ENCODE peak calls at places on chromosomes 2 and 18, in ten cellular contexts. R is SW480; K is H7; C is lower lobe of right lung; J is coronary artery; S is left ventricle myocardium superior; A is AG08396; P is NCI-H146; Q is activated naive CD8-positive, alpha-beta T cell treated with anti-CD3 and anti-CD28 coated beads, Interleukin-2, amount 50 U/mL, for 24 hours; U is stimulated activated CD4-positive, alpha-beta T cell treated with anti-CD3 and anti-CD28 coated beads, Interleukin-15, amount 100 ng/mL, for 24 hours. M is an unnamed sample.

GRCh38 chr2:210086292-210086691 is 83.9 kb downstream of the RPE start:
- DNase-seq in R (no peak), K (no peak), C (no peak), J (no peak), S (no peak), A (peak; percentile 4), P (no peak), Q (no peak), U (no peak), M (no peak)

GRCh38 chr2:58700621-58701020 is 459.5 kb upstream of the FANCL start:
- DNase-seq in R (no peak), K (no peak), C (no peak), J (no peak), S (no peak), A (no peak), P (no peak), Q (no peak), U (no peak), M (no peak)

GRCh38 chr2:224023188-224023587 is 15.9 kb downstream of the SERPINE2 start:
- DNase-seq in R (no peak), K (no peak), C (no peak), J (no peak), S (no peak), A (peak; percentile 65), P (no peak), Q (no peak), U (no peak), M (no peak)

GRCh38 chr2:26911911-26912861 is 58.3 kb upstream of the MAPRE3 start:
- DNase-seq in R (no peak), K (peak; percentile 68), C (no peak), J (no peak), S (no peak), A (no peak), P (peak; percentile 93), Q (no peak), U (no peak), M (no peak)

GRCh38 chr2:648476-649424 is 28.5 kb downstream of the TMEM18 start:
- DNase-seq in R (no peak), K (no peak), C (no peak), J (peak; percentile 65), S (no peak), A (no peak), P (peak; percentile 11), Q (no peak), U (no peak), M (no peak)

GRCh38 chr2:120287183-120288015 is 34.7 kb downstream of the RALB start:
- DNase-seq in R (no peak), K (no peak), C (no peak), J (no peak), S (no peak), A (peak; percentile 74), P (no peak), Q (no peak), U (peak; percentile 49), M (no peak)

GRCh38 chr2:94970353-94970752 is 55.2 kb upstream of the MAL start:
- DNase-seq in R (no peak), K (no peak), C (no peak), J (no peak), S (no peak), A (no peak), P (no peak), Q (no peak), U (no peak), M (no peak)

GRCh38 chr18:11004294-11004693 is 145.1 kb downstream of the PIEZO2 start:
- DNase-seq in R (peak; percentile 13), K (no peak), C (no peak), J (no peak), S (no peak), A (no peak), P (no peak), Q (no peak), U (no peak), M (no peak)

GRCh38 chr18:58223717-58224424 is 179.8 kb downstream of the NEDD4L start:
- DNase-seq in R (peak; percentile 63), K (no peak), C (peak; percentile 61), J (no peak), S (no peak), A (peak; percentile 80), P (no peak), Q (no peak), U (no peak), M (no peak)

GRCh38 chr18:48949051-48949605 is 1.6 kb downstream of the SMAD7 start:
- DNase-seq in R (no peak), K (no peak), C (peak; percentile 73), J (peak; percentile 71), S (peak; percentile 61), A (no peak), P (peak; percentile 59), Q (peak; percentile 44), U (peak; percentile 59), M (no peak)

GRCh38 chr2:62118160-62118559 is 77.8 kb upstream of the B3GNT2 start:
- DNase-seq in R (no peak), K (no peak), C (no peak), J (no peak), S (no peak), A (no peak), P (no peak), Q (no peak), U (no peak), M (no peak)

GRCh38 chr2:176109226-176109954 is 2.3 kb downstream of the HOXD11 start:
- DNase-seq in R (no peak), K (peak; percentile 38), C (no peak), J (no peak), S (no peak), A (no peak), P (no peak), Q (no peak), U (no peak), M (no peak)

GRCh38 chr2:211093743-211094303 is 537.4 kb downstream of the CPS1 start:
- DNase-seq in R (peak; percentile 17), K (no peak), C (no peak), J (no peak), S (no peak), A (no peak), P (no peak), Q (no peak), U (no peak), M (no peak)

GRCh38 chr2:157838442-157839161 is 37.5 kb downstream of the ACVR1 start:
- DNase-seq in R (peak; percentile 65), K (no peak), C (no peak), J (no peak), S (peak; percentile 44), A (peak; percentile 61), P (peak; percentile 69), Q (peak; percentile 13), U (peak; percentile 42), M (peak; percentile 64)

GRCh38 chr2:101474752-101475384 is at the start of gene RFX8:
- DNase-seq in R (peak; percentile 95), K (peak; percentile 64), C (no peak), J (no peak), S (no peak), A (peak; percentile 91), P (no peak), Q (peak; percentile 53), U (peak; percentile 71), M (no peak)

GRCh38 chr2:201343559-201343958 is 13.6 kb downstream of the FLACC1 start:
- DNase-seq in R (no peak), K (no peak), C (no peak), J (no peak), S (no peak), A (no peak), P (no peak), Q (no peak), U (no peak), M (no peak)

GRCh38 chr2:73992036-73992435 is 7.3 kb downstream of the TET3 start:
- DNase-seq in R (no peak), K (no peak), C (no peak), J (no peak), S (no peak), A (no peak), P (no peak), Q (no peak), U (no peak), M (no peak)

GRCh38 chr18:57397440-57397839 is 37.7 kb upstream of the ONECUT2 start:
- DNase-seq in R (peak; percentile 29), K (no peak), C (no peak), J (no peak), S (no peak), A (peak; percentile 22), P (no peak), Q (no peak), U (no peak), M (no peak)

GRCh38 chr2:108917078-108917440 is 72.0 kb downstream of the EDAR start:
- DNase-seq in R (no peak), K (no peak), C (no peak), J (no peak), S (no peak), A (peak; percentile 51), P (no peak), Q (no peak), U (no peak), M (no peak)

GRCh38 chr2:221671515-221671914 is 99.4 kb upstream of the EPHA4 start:
- DNase-seq in R (no peak), K (no peak), C (no peak), J (no peak), S (no peak), A (no peak), P (no peak), Q (no peak), U (no peak), M (no peak)

GRCh38 chr18:77992057-77992456 is 742.4 kb downstream of the GALR1 start:
- DNase-seq in R (no peak), K (no peak), C (no peak), J (no peak), S (no peak), A (no peak), P (no peak), Q (no peak), U (no peak), M (no peak)

GRCh38 chr2:70374616-70375015 is 72.7 kb upstream of the FAM136A start:
- DNase-seq in R (no peak), K (no peak), C (no peak), J (no peak), S (no peak), A (no peak), P (no peak), Q (no peak), U (no peak), M (no peak)

GRCh38 chr2:10382313-10383061 is 65.6 kb downstream of the ODC1 start:
- DNase-seq in R (no peak), K (no peak), C (peak; percentile 87), J (no peak), S (peak; percentile 59), A (no peak), P (no peak), Q (peak; percentile 29), U (peak; percentile 48), M (peak; percentile 89)

GRCh38 chr18:62339106-62339988 is 14.2 kb downstream of the TNFRSF11A start:
- DNase-seq in R (no peak), K (peak; percentile 51), C (no peak), J (no peak), S (no peak), A (peak; percentile 49), P (no peak), Q (no peak), U (peak; percentile 39), M (no peak)

GRCh38 chr2:136238552-136239346 is 120.8 kb upstream of the CXCR4 start:
- DNase-seq in R (no peak), K (peak; percentile 37), C (no peak), J (no peak), S (no peak), A (no peak), P (peak; percentile 46), Q (peak; percentile 36), U (peak; percentile 34), M (no peak)

GRCh38 chr18:68219274-68219673 is 495.6 kb downstream of the TMX3 start:
- DNase-seq in R (no peak), K (no peak), C (no peak), J (no peak), S (no peak), A (no peak), P (no peak), Q (no peak), U (no peak), M (no peak)

GRCh38 chr2:19214682-19215391 is 143.6 kb downstream of the OSR1 start:
- DNase-seq in R (no peak), K (no peak), C (no peak), J (no peak), S (no peak), A (no peak), P (no peak), Q (no peak), U (no peak), M (no peak)

GRCh38 chr2:54077088-54077900 is 38.1 kb upstream of the ACYP2 start:
- DNase-seq in R (no peak), K (no peak), C (no peak), J (no peak), S (no peak), A (no peak), P (no peak), Q (no peak), U (no peak), M (no peak)